ENCODE peak calls at places on chromosomes 11 and 22, in eight cellular contexts. I, R, O, B, L, J, F and D are unnamed samples.

GRCh38 chr11:209275-210121 is 2.0 kb downstream of the RIC8A start:
- DNase-seq in I (no peak), R (no peak), O (no peak), B (no peak), L (no peak), J (no peak), F (no peak), D (no peak)

GRCh38 chr11:45754746-45755145 is 50.2 kb upstream of the SLC35C1 start:
- DNase-seq in I (no peak), R (no peak), O (peak; percentile 21), B (no peak), L (no peak), J (no peak), F (peak; percentile 29), D (peak; percentile 12)

GRCh38 chr11:8567597-8568198 is 26.3 kb downstream of the STK33 start:
- DNase-seq in I (no peak), R (no peak), O (no peak), B (no peak), L (no peak), J (no peak), F (peak; percentile 17), D (peak; percentile 10)

GRCh38 chr22:38513063-38513462 is 7.0 kb upstream of the DDX17 start:
- DNase-seq in I (no peak), R (no peak), O (no peak), B (no peak), L (peak; percentile 6), J (peak; percentile 43), F (no peak), D (no peak)

GRCh38 chr11:9626778-9627394 is 37.0 kb upstream of the SWAP70 start:
- DNase-seq in I (no peak), R (no peak), O (no peak), B (no peak), L (no peak), J (peak; percentile 67), F (no peak), D (peak; percentile 18)

GRCh38 chr22:39309881-39310714 is 9.3 kb downstream of the RPL3 start:
- DNase-seq in I (no peak), R (no peak), O (no peak), B (no peak), L (no peak), J (no peak), F (peak; percentile 33), D (peak; percentile 65)

GRCh38 chr11:22349446-22349845 is 11.3 kb downstream of the SLC17A6 start:
- DNase-seq in I (no peak), R (no peak), O (no peak), B (no peak), L (no peak), J (no peak), F (no peak), D (no peak)

GRCh38 chr22:18954941-18955571 is 19.0 kb upstream of the PRODH start:
- DNase-seq in I (no peak), R (no peak), O (no peak), B (no peak), L (no peak), J (no peak), F (no peak), D (no peak)

GRCh38 chr11:117144477-117145392 is 648 bp downstream of the PAFAH1B2 start:
- DNase-seq in I (peak; percentile 48), R (no peak), O (peak; percentile 61), B (peak; percentile 15), L (peak; percentile 35), J (peak; percentile 50), F (peak; percentile 82), D (peak; percentile 85)

GRCh38 chr11:60941371-60942119 is 10.4 kb downstream of the SLC15A3 start:
- DNase-seq in I (no peak), R (no peak), O (no peak), B (no peak), L (no peak), J (no peak), F (no peak), D (no peak)

GRCh38 chr11:33634291-33634834 is 66.3 kb downstream of the C11orf91 start:
- DNase-seq in I (no peak), R (no peak), O (no peak), B (no peak), L (no peak), J (no peak), F (peak; percentile 23), D (peak; percentile 40)

GRCh38 chr11:116301141-116301540 is 471.6 kb downstream of the BUD13 start:
- DNase-seq in I (no peak), R (no peak), O (no peak), B (no peak), L (no peak), J (no peak), F (no peak), D (no peak)

GRCh38 chr22:46006379-46007002 is 29.5 kb upstream of the WNT7B start:
- DNase-seq in I (peak; percentile 94), R (peak; percentile 76), O (peak; percentile 92), B (peak; percentile 70), L (peak; percentile 84), J (peak; percentile 89), F (peak; percentile 93), D (peak; percentile 89)

GRCh38 chr22:40484906-40485660 is 114.7 kb downstream of the SGSM3 start:
- DNase-seq in I (no peak), R (no peak), O (no peak), B (no peak), L (no peak), J (no peak), F (peak; percentile 60), D (peak; percentile 46)

GRCh38 chr11:28535677-28536076 is 427.5 kb downstream of the METTL15 start:
- DNase-seq in I (no peak), R (no peak), O (no peak), B (no peak), L (no peak), J (no peak), F (no peak), D (no peak)

GRCh38 chr22:49586244-49586748 is 241.4 kb downstream of the BRD1 start:
- DNase-seq in I (no peak), R (no peak), O (no peak), B (no peak), L (no peak), J (no peak), F (no peak), D (no peak)

GRCh38 chr11:119111361-119111925 is 4.3 kb downstream of the C2CD2L start:
- DNase-seq in I (no peak), R (no peak), O (no peak), B (no peak), L (no peak), J (no peak), F (no peak), D (no peak)

GRCh38 chr22:37472418-37473006 is 13.7 kb downstream of the MFNG start:
- DNase-seq in I (no peak), R (no peak), O (no peak), B (no peak), L (peak; percentile 17), J (peak; percentile 53), F (no peak), D (peak; percentile 52)

GRCh38 chr22:19776433-19777031 is 16.0 kb downstream of the TBX1 start:
- DNase-seq in I (no peak), R (no peak), O (no peak), B (no peak), L (no peak), J (no peak), F (peak; percentile 39), D (no peak)

GRCh38 chr11:114340311-114341131 is 44.3 kb downstream of the NNMT start:
- DNase-seq in I (peak; percentile 5), R (no peak), O (peak; percentile 32), B (peak; percentile 38), L (peak; percentile 77), J (peak; percentile 39), F (peak; percentile 91), D (peak; percentile 87)